ENCODE peak calls at places on chromosomes 13 and 19, in seven cellular contexts. One of them, this sample, is unnamed.

GRCh38 chr13:66780814-66781213 is 449.3 kb downstream of the PCDH9 start:
- DNase-seq in esophagus squamous epithelium: no peak
- DNase-seq in CD4-positive, alpha-beta memory T cell: no peak
- DNase-seq in CD4-positive, CD25-positive, alpha-beta regulatory T cell: no peak
- DNase-seq in thoracic aorta: no peak
- DNase-seq in lung: no peak
- DNase-seq in body of pancreas: no peak
- DNase-seq in this sample: no peak

GRCh38 chr19:47729468-47729798 is 15.9 kb upstream of the NOP53 start:
- DNase-seq in lung: peak; percentile 87
- DNase-seq in body of pancreas: peak; percentile 80
- DNase-seq in thoracic aorta: peak; percentile 65
- DNase-seq in CD4-positive, alpha-beta memory T cell: no peak
- DNase-seq in CD4-positive, CD25-positive, alpha-beta regulatory T cell: no peak
- DNase-seq in esophagus squamous epithelium: no peak
- DNase-seq in this sample: no peak

GRCh38 chr19:45881909-45882528 is 3.9 kb downstream of the IRF2BP1 start:
- DNase-seq in thoracic aorta: no peak
- DNase-seq in CD4-positive, CD25-positive, alpha-beta regulatory T cell: no peak
- DNase-seq in body of pancreas: peak; percentile 81
- DNase-seq in CD4-positive, alpha-beta memory T cell: no peak
- DNase-seq in esophagus squamous epithelium: no peak
- DNase-seq in lung: no peak
- DNase-seq in this sample: peak; percentile 76

GRCh38 chr19:3175761-3176714 is 2.5 kb upstream of the S1PR4 start:
- DNase-seq in thoracic aorta: no peak
- DNase-seq in CD4-positive, alpha-beta memory T cell: peak; percentile 59
- DNase-seq in lung: peak; percentile 92
- DNase-seq in esophagus squamous epithelium: no peak
- DNase-seq in CD4-positive, CD25-positive, alpha-beta regulatory T cell: no peak
- DNase-seq in body of pancreas: peak; percentile 36
- DNase-seq in this sample: peak; percentile 82

GRCh38 chr19:32865326-32865725 is 4.2 kb downstream of the SLC7A9 start:
- DNase-seq in lung: no peak
- DNase-seq in esophagus squamous epithelium: no peak
- DNase-seq in CD4-positive, alpha-beta memory T cell: no peak
- DNase-seq in CD4-positive, CD25-positive, alpha-beta regulatory T cell: no peak
- DNase-seq in body of pancreas: no peak
- DNase-seq in thoracic aorta: no peak
- DNase-seq in this sample: no peak

GRCh38 chr13:80666782-80667537 is 326.0 kb upstream of the SPRY2 start:
- DNase-seq in lung: no peak
- DNase-seq in body of pancreas: no peak
- DNase-seq in esophagus squamous epithelium: no peak
- DNase-seq in thoracic aorta: no peak
- DNase-seq in CD4-positive, CD25-positive, alpha-beta regulatory T cell: no peak
- DNase-seq in CD4-positive, alpha-beta memory T cell: no peak
- DNase-seq in this sample: no peak

GRCh38 chr19:50514346-50515167 is 844 bp upstream of the ASPDH start:
- DNase-seq in body of pancreas: no peak
- DNase-seq in esophagus squamous epithelium: no peak
- DNase-seq in CD4-positive, alpha-beta memory T cell: no peak
- DNase-seq in thoracic aorta: no peak
- DNase-seq in CD4-positive, CD25-positive, alpha-beta regulatory T cell: no peak
- DNase-seq in lung: no peak
- DNase-seq in this sample: no peak

GRCh38 chr13:48656621-48657020 is 2.9 kb downstream of the CYSLTR2 start:
- DNase-seq in esophagus squamous epithelium: no peak
- DNase-seq in thoracic aorta: no peak
- DNase-seq in body of pancreas: no peak
- DNase-seq in lung: no peak
- DNase-seq in CD4-positive, alpha-beta memory T cell: no peak
- DNase-seq in CD4-positive, CD25-positive, alpha-beta regulatory T cell: no peak
- DNase-seq in this sample: no peak

GRCh38 chr13:99355267-99356215 is 48.3 kb upstream of the GPR183 start:
- DNase-seq in CD4-positive, alpha-beta memory T cell: no peak
- DNase-seq in esophagus squamous epithelium: no peak
- DNase-seq in body of pancreas: no peak
- DNase-seq in CD4-positive, CD25-positive, alpha-beta regulatory T cell: no peak
- DNase-seq in lung: no peak
- DNase-seq in thoracic aorta: no peak
- DNase-seq in this sample: no peak

GRCh38 chr13:62014299-62014698 is 598.6 kb upstream of the PCDH20 start:
- DNase-seq in esophagus squamous epithelium: no peak
- DNase-seq in lung: no peak
- DNase-seq in body of pancreas: no peak
- DNase-seq in CD4-positive, alpha-beta memory T cell: no peak
- DNase-seq in thoracic aorta: no peak
- DNase-seq in CD4-positive, CD25-positive, alpha-beta regulatory T cell: no peak
- DNase-seq in this sample: no peak

GRCh38 chr19:34308381-34309367 is 54.3 kb downstream of the GARRE1 start:
- DNase-seq in CD4-positive, CD25-positive, alpha-beta regulatory T cell: peak; percentile 50
- DNase-seq in CD4-positive, alpha-beta memory T cell: peak; percentile 76
- DNase-seq in lung: no peak
- DNase-seq in thoracic aorta: no peak
- DNase-seq in esophagus squamous epithelium: no peak
- DNase-seq in body of pancreas: no peak
- DNase-seq in this sample: no peak

GRCh38 chr19:34309368-34310138 is 55.2 kb downstream of the GARRE1 start:
- DNase-seq in body of pancreas: no peak
- DNase-seq in CD4-positive, alpha-beta memory T cell: no peak
- DNase-seq in lung: no peak
- DNase-seq in CD4-positive, CD25-positive, alpha-beta regulatory T cell: no peak
- DNase-seq in thoracic aorta: no peak
- DNase-seq in esophagus squamous epithelium: no peak
- DNase-seq in this sample: no peak

GRCh38 chr19:34305221-34306058 is 51.1 kb downstream of the GARRE1 start:
- DNase-seq in CD4-positive, alpha-beta memory T cell: no peak
- DNase-seq in esophagus squamous epithelium: no peak
- DNase-seq in CD4-positive, CD25-positive, alpha-beta regulatory T cell: no peak
- DNase-seq in lung: no peak
- DNase-seq in thoracic aorta: no peak
- DNase-seq in body of pancreas: no peak
- DNase-seq in this sample: no peak

GRCh38 chr19:34306213-34306661 is 51.9 kb downstream of the GARRE1 start:
- DNase-seq in CD4-positive, CD25-positive, alpha-beta regulatory T cell: no peak
- DNase-seq in body of pancreas: peak; percentile 64
- DNase-seq in thoracic aorta: no peak
- DNase-seq in lung: no peak
- DNase-seq in esophagus squamous epithelium: no peak
- DNase-seq in CD4-positive, alpha-beta memory T cell: no peak
- DNase-seq in this sample: peak; percentile 75

GRCh38 chr19:34306824-34307223 is 52.5 kb downstream of the GARRE1 start:
- DNase-seq in body of pancreas: no peak
- DNase-seq in thoracic aorta: no peak
- DNase-seq in CD4-positive, CD25-positive, alpha-beta regulatory T cell: no peak
- DNase-seq in CD4-positive, alpha-beta memory T cell: no peak
- DNase-seq in esophagus squamous epithelium: no peak
- DNase-seq in lung: no peak
- DNase-seq in this sample: no peak
- H3K4me1 ChIP-seq in body of pancreas: peaks cover 32% of the 10 kb centered on the region
- H3K4me1 ChIP-seq in thoracic aorta: peaks cover 54% of the 10 kb centered on the region
- H3K4me1 ChIP-seq in CD4-positive, CD25-positive, alpha-beta regulatory T cell: peaks cover 35% of the 10 kb centered on the region
- H3K4me1 ChIP-seq in CD4-positive, alpha-beta memory T cell: peaks cover 38% of the 10 kb centered on the region
- H3K4me1 ChIP-seq in esophagus squamous epithelium: peaks cover 20% of the 10 kb centered on the region
- H3K4me1 ChIP-seq in lung: peaks cover 18% of the 10 kb centered on the region
- H3K4me1 ChIP-seq in this sample: peaks cover 7% of the 10 kb centered on the region

GRCh38 chr19:39531834-39532232 is 819 bp downstream of the EID2B start:
- DNase-seq in CD4-positive, alpha-beta memory T cell: no peak
- DNase-seq in CD4-positive, CD25-positive, alpha-beta regulatory T cell: no peak
- DNase-seq in esophagus squamous epithelium: no peak
- DNase-seq in thoracic aorta: no peak
- DNase-seq in body of pancreas: no peak
- DNase-seq in lung: no peak
- DNase-seq in this sample: no peak

GRCh38 chr19:39532233-39533002 is at the start of gene EID2B:
- DNase-seq in body of pancreas: peak; percentile 96
- DNase-seq in CD4-positive, alpha-beta memory T cell: peak; percentile 95
- DNase-seq in esophagus squamous epithelium: peak; percentile 61
- DNase-seq in CD4-positive, CD25-positive, alpha-beta regulatory T cell: peak; percentile 90
- DNase-seq in thoracic aorta: peak; percentile 83
- DNase-seq in lung: peak; percentile 95
- DNase-seq in this sample: peak; percentile 96

GRCh38 chr19:39533791-39534190 is 1.1 kb upstream of the EID2B start:
- DNase-seq in esophagus squamous epithelium: no peak
- DNase-seq in CD4-positive, CD25-positive, alpha-beta regulatory T cell: no peak
- DNase-seq in lung: no peak
- DNase-seq in body of pancreas: no peak
- DNase-seq in CD4-positive, alpha-beta memory T cell: no peak
- DNase-seq in thoracic aorta: no peak
- DNase-seq in this sample: no peak

GRCh38 chr19:39533003-39533512 is 406 bp upstream of the EID2B start:
- DNase-seq in thoracic aorta: no peak
- DNase-seq in CD4-positive, CD25-positive, alpha-beta regulatory T cell: no peak
- DNase-seq in esophagus squamous epithelium: no peak
- DNase-seq in CD4-positive, alpha-beta memory T cell: no peak
- DNase-seq in lung: no peak
- DNase-seq in body of pancreas: no peak
- DNase-seq in this sample: no peak
- H3K4me3 ChIP-seq in thoracic aorta: peak overlapping the region; percentile 90
- H3K4me3 ChIP-seq in CD4-positive, CD25-positive, alpha-beta regulatory T cell: peak overlapping the region; percentile 31
- H3K4me3 ChIP-seq in esophagus squamous epithelium: peak overlapping the region; percentile 59
- H3K4me3 ChIP-seq in CD4-positive, alpha-beta memory T cell: no peak overlapping the region
- H3K4me3 ChIP-seq in lung: no peak overlapping the region
- H3K4me3 ChIP-seq in body of pancreas: no peak overlapping the region
- H3K4me3 ChIP-seq in this sample: no peak overlapping the region

DNA sequence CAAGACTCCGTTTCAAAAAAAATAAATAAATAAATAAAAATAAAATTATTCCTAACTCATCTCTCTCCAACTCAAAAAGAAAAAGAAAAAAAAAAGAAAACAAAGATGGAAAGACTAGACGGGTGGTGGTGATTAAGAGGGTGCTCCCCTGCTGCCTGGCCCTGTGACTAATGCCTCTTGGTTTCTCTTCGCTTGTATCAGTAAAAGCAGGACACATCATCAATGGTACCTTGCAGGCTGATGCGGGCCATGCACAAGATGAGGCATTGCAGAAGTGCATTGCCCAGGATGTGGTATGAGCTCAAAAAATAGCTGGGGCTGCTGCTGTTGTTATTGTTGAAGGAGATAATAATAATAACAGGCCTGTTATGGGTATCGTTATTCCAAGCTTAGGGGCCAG is 14.6 kb downstream of the ACER1 start:
- DNase-seq in esophagus squamous epithelium: no peak
- DNase-seq in thoracic aorta: no peak
- DNase-seq in lung: no peak
- DNase-seq in body of pancreas: no peak
- DNase-seq in CD4-positive, CD25-positive, alpha-beta regulatory T cell: no peak
- DNase-seq in CD4-positive, alpha-beta memory T cell: no peak
- DNase-seq in this sample: no peak
- H3K4me1 ChIP-seq in esophagus squamous epithelium: no peaks in the 10 kb centered on the region
- H3K4me1 ChIP-seq in thoracic aorta: no peaks in the 10 kb centered on the region
- H3K4me1 ChIP-seq in lung: no peaks in the 10 kb centered on the region
- H3K4me1 ChIP-seq in body of pancreas: no peaks in the 10 kb centered on the region
- H3K4me1 ChIP-seq in CD4-positive, CD25-positive, alpha-beta regulatory T cell: no peaks in the 10 kb centered on the region
- H3K4me1 ChIP-seq in CD4-positive, alpha-beta memory T cell: no peaks in the 10 kb centered on the region
- H3K4me1 ChIP-seq in this sample: no peaks in the 10 kb centered on the region

GRCh38 chr19:16641695-16642094 is 13.7 kb upstream of the MED26 start:
- DNase-seq in thoracic aorta: no peak
- DNase-seq in lung: no peak
- DNase-seq in body of pancreas: no peak
- DNase-seq in CD4-positive, alpha-beta memory T cell: no peak
- DNase-seq in esophagus squamous epithelium: no peak
- DNase-seq in CD4-positive, CD25-positive, alpha-beta regulatory T cell: no peak
- DNase-seq in this sample: no peak
- H3K4me3 ChIP-seq in thoracic aorta: no peak overlapping the region
- H3K4me3 ChIP-seq in lung: no peak overlapping the region
- H3K4me3 ChIP-seq in body of pancreas: no peak overlapping the region
- H3K4me3 ChIP-seq in CD4-positive, alpha-beta memory T cell: no peak overlapping the region
- H3K4me3 ChIP-seq in esophagus squamous epithelium: no peak overlapping the region
- H3K4me3 ChIP-seq in CD4-positive, CD25-positive, alpha-beta regulatory T cell: no peak overlapping the region
- H3K4me3 ChIP-seq in this sample: no peak overlapping the region

DNA sequence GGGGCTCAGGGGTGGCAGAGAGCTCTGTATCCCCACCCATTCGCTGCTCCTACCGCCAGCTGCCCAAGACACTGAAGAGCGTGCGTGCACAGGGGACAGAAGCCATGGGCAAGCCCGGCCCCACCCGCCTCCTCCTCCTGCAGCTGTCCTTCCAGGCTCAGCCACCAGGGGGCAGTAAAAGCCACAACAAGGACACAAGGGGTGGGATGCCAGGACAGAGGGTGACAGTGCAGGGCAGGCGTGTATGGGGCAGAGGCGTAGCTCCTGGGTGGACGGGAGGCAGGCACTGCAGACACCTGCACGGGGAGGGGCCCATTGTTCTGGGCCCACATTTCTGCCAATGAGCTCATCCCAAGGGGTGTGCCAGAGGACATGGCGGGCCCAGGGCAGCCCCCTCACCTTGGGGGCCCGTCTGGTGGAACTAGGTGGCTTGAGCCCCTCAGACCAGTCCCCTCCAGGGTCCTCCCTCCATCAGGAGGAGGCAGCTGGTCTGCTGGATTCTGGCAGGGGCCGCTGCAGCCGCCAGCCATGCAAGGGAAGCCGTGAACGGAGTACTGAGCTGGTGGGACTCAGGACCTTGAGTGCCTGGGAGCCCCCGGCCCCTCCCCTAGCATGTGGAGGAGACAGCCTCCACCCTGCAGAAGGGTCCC is 61.2 kb downstream of the MLLT1 start:
- DNase-seq in CD4-positive, CD25-positive, alpha-beta regulatory T cell: peak; percentile 67
- DNase-seq in body of pancreas: peak; percentile 87
- DNase-seq in thoracic aorta: peak; percentile 86
- DNase-seq in esophagus squamous epithelium: peak; percentile 27
- DNase-seq in lung: peak; percentile 92
- DNase-seq in CD4-positive, alpha-beta memory T cell: peak; percentile 69
- DNase-seq in this sample: peak; percentile 76
- H3K4me1 ChIP-seq in CD4-positive, CD25-positive, alpha-beta regulatory T cell: no peaks in the 10 kb centered on the region
- H3K4me1 ChIP-seq in body of pancreas: peaks cover 15% of the 10 kb centered on the region
- H3K4me1 ChIP-seq in thoracic aorta: peaks cover 18% of the 10 kb centered on the region
- H3K4me1 ChIP-seq in esophagus squamous epithelium: peaks cover 52% of the 10 kb centered on the region
- H3K4me1 ChIP-seq in lung: peaks cover 10% of the 10 kb centered on the region
- H3K4me1 ChIP-seq in CD4-positive, alpha-beta memory T cell: no peaks in the 10 kb centered on the region
- H3K4me1 ChIP-seq in this sample: no peaks in the 10 kb centered on the region

GRCh38 chr19:19361075-19361594 is 40.5 kb downstream of the MAU2 start:
- DNase-seq in CD4-positive, CD25-positive, alpha-beta regulatory T cell: peak; percentile 57
- DNase-seq in body of pancreas: peak; percentile 82
- DNase-seq in thoracic aorta: peak; percentile 57
- DNase-seq in CD4-positive, alpha-beta memory T cell: peak; percentile 57
- DNase-seq in esophagus squamous epithelium: no peak
- DNase-seq in lung: peak; percentile 77
- DNase-seq in this sample: peak; percentile 80
- H3K4me3 ChIP-seq in CD4-positive, CD25-positive, alpha-beta regulatory T cell: peak overlapping the region; percentile 66
- H3K4me3 ChIP-seq in body of pancreas: no peak overlapping the region
- H3K4me3 ChIP-seq in thoracic aorta: no peak overlapping the region
- H3K4me3 ChIP-seq in CD4-positive, alpha-beta memory T cell: no peak overlapping the region
- H3K4me3 ChIP-seq in esophagus squamous epithelium: no peak overlapping the region
- H3K4me3 ChIP-seq in lung: no peak overlapping the region
- H3K4me3 ChIP-seq in this sample: no peak overlapping the region

GRCh38 chr13:23626730-23627129 is 56.5 kb downstream of the TNFRSF19 start:
- DNase-seq in thoracic aorta: no peak
- DNase-seq in CD4-positive, alpha-beta memory T cell: no peak
- DNase-seq in lung: no peak
- DNase-seq in body of pancreas: no peak
- DNase-seq in CD4-positive, CD25-positive, alpha-beta regulatory T cell: no peak
- DNase-seq in esophagus squamous epithelium: no peak
- DNase-seq in this sample: no peak
- H3K4me1 ChIP-seq in thoracic aorta: peaks cover 12% of the 10 kb centered on the region
- H3K4me1 ChIP-seq in CD4-positive, alpha-beta memory T cell: no peaks in the 10 kb centered on the region
- H3K4me1 ChIP-seq in lung: no peaks in the 10 kb centered on the region
- H3K4me1 ChIP-seq in body of pancreas: peaks cover 26% of the 10 kb centered on the region
- H3K4me1 ChIP-seq in CD4-positive, CD25-positive, alpha-beta regulatory T cell: no peaks in the 10 kb centered on the region
- H3K4me1 ChIP-seq in esophagus squamous epithelium: peaks cover 9% of the 10 kb centered on the region
- H3K4me1 ChIP-seq in this sample: no peaks in the 10 kb centered on the region